ENCODE peak calls at places on chromosomes 4 and X, in six cellular contexts. D is left colon; Z is activated T-cell treated with anti-CD3 and anti-CD28 coated beads, Interleukin-2, amount 50 U/mL, for 48 hours; F is Calu3; K is PC-3; A is LoVo. B is an unnamed sample.
A peak's percentile ranks its signal among the peaks of the same experiment; 100 is the strongest.

GRCh38 chrX:32530802-32531403 is 680.4 kb downstream of the DMD start:
- DNase-seq in D (no peak), Z (no peak), F (peak; percentile 13), K (peak; percentile 55), A (peak; percentile 25), B (peak; percentile 14)

GRCh38 chr4:3660928-3661515 is 105.2 kb upstream of the ADRA2C start:
- DNase-seq in D (no peak), Z (no peak), F (no peak), K (no peak), A (no peak), B (no peak)

GRCh38 chrX:141936080-141936479 is 32.4 kb downstream of the MAGEC1 start:
- DNase-seq in D (no peak), Z (no peak), F (no peak), K (peak; percentile 43), A (no peak), B (no peak)

GRCh38 chr4:157128395-157128794 is 52.4 kb downstream of the GLRB start:
- DNase-seq in D (no peak), Z (no peak), F (peak; percentile 31), K (peak; percentile 50), A (peak; percentile 24), B (peak; percentile 1)

GRCh38 chr4:147760176-147760575 is 28.3 kb downstream of the ARHGAP10 start:
- DNase-seq in D (no peak), Z (no peak), F (peak; percentile 1), K (peak; percentile 79), A (no peak), B (no peak)

GRCh38 chr4:95181446-95182306 is 367.1 kb downstream of the UNC5C start:
- DNase-seq in D (no peak), Z (peak; percentile 29), F (no peak), K (peak; percentile 5), A (no peak), B (no peak)

GRCh38 chrX:39633293-39633692 is 464.5 kb downstream of the BCOR start:
- DNase-seq in D (no peak), Z (no peak), F (no peak), K (no peak), A (no peak), B (no peak)

GRCh38 chr4:29304595-29304994 is 1415.6 kb upstream of the PCDH7 start:
- DNase-seq in D (no peak), Z (no peak), F (no peak), K (no peak), A (no peak), B (no peak)

GRCh38 chrX:143570747-143571146 is 53.5 kb upstream of the SPANXN3 start:
- DNase-seq in D (no peak), Z (no peak), F (no peak), K (no peak), A (no peak), B (no peak)

GRCh38 chrX:18995216-18995615 is 11.3 kb upstream of the PHKA2 start:
- DNase-seq in D (no peak), Z (no peak), F (no peak), K (peak; percentile 75), A (no peak), B (no peak)

GRCh38 chr4:87241341-87241740 is 20.9 kb upstream of the KLHL8 start:
- DNase-seq in D (no peak), Z (no peak), F (no peak), K (no peak), A (no peak), B (no peak)

GRCh38 chr4:85510632-85510984 is 35.7 kb downstream of the ARHGAP24 start:
- DNase-seq in D (no peak), Z (no peak), F (no peak), K (no peak), A (no peak), B (peak; percentile 44)

GRCh38 chrX:39519213-39519544 is 578.6 kb downstream of the BCOR start:
- DNase-seq in D (no peak), Z (no peak), F (no peak), K (peak; percentile 2), A (no peak), B (no peak)

GRCh38 chr4:159174645-159175147 is 71.8 kb downstream of the RAPGEF2 start:
- DNase-seq in D (no peak), Z (no peak), F (no peak), K (no peak), A (no peak), B (no peak)

GRCh38 chr4:67234296-67234695 is 311.0 kb downstream of the CENPC start:
- DNase-seq in D (no peak), Z (no peak), F (no peak), K (no peak), A (no peak), B (no peak)

GRCh38 chr4:177251237-177251636 is 58.4 kb upstream of the NEIL3 start:
- DNase-seq in D (no peak), Z (peak; percentile 26), F (no peak), K (no peak), A (no peak), B (peak; percentile 59)

GRCh38 chr4:26074672-26075071 is 160.7 kb downstream of the SMIM20 start:
- DNase-seq in D (peak; percentile 35), Z (peak; percentile 81), F (no peak), K (no peak), A (no peak), B (no peak)

GRCh38 chr4:87188063-87188462 is 32.4 kb downstream of the KLHL8 start:
- DNase-seq in D (no peak), Z (no peak), F (no peak), K (peak; percentile 58), A (no peak), B (no peak)

GRCh38 chrX:120751683-120752082 is 121.8 kb upstream of the C1GALT1C1 start:
- DNase-seq in D (no peak), Z (no peak), F (no peak), K (no peak), A (no peak), B (no peak)

GRCh38 chrX:6849711-6850415 is 297.6 kb upstream of the STS start:
- DNase-seq in D (no peak), Z (no peak), F (no peak), K (no peak), A (no peak), B (no peak)

GRCh38 chrX:113058634-113059033 is 218.0 kb upstream of the AMOT start:
- DNase-seq in D (no peak), Z (no peak), F (no peak), K (no peak), A (no peak), B (no peak)

GRCh38 chr4:7936963-7937362 is 2.7 kb downstream of the AFAP1 start:
- DNase-seq in D (no peak), Z (no peak), F (no peak), K (no peak), A (no peak), B (no peak)

GRCh38 chr4:147103403-147103946 is 157.8 kb upstream of the TTC29 start:
- DNase-seq in D (no peak), Z (no peak), F (no peak), K (peak; percentile 81), A (no peak), B (no peak)

GRCh38 chr4:74111990-74112389 is 13.0 kb upstream of the CXCL2 start:
- DNase-seq in D (peak; percentile 44), Z (no peak), F (peak; percentile 75), K (no peak), A (no peak), B (peak; percentile 14)

GRCh38 chr4:175770555-175770954 is 41.5 kb downstream of the GPM6A start:
- DNase-seq in D (no peak), Z (no peak), F (no peak), K (peak; percentile 10), A (no peak), B (no peak)

GRCh38 chr4:183658362-183659028 is 490 bp downstream of the RWDD4 start:
- DNase-seq in D (peak; percentile 25), Z (peak; percentile 62), F (no peak), K (peak; percentile 4), A (peak; percentile 6), B (peak; percentile 39)

GRCh38 chr4:35250771-35251170 is 993.5 kb downstream of the ARAP2 start:
- DNase-seq in D (no peak), Z (no peak), F (no peak), K (peak; percentile 57), A (peak; percentile 8), B (no peak)

GRCh38 chr4:26175016-26175786 is 145.6 kb upstream of the RBPJ start:
- DNase-seq in D (no peak), Z (peak; percentile 37), F (no peak), K (no peak), A (no peak), B (no peak)

GRCh38 chrX:2252331-2253065 is 248.3 kb downstream of the DHRSX start:
- DNase-seq in D (no peak), Z (no peak), F (no peak), K (no peak), A (no peak), B (no peak)

GRCh38 chr4:122583906-122584305 is 37.0 kb downstream of the IL21 start:
- DNase-seq in D (no peak), Z (no peak), F (no peak), K (no peak), A (no peak), B (no peak)

GRCh38 chrX:134144231-134144630 is 92.8 kb upstream of the CCDC160 start:
- DNase-seq in D (no peak), Z (no peak), F (peak; percentile 3), K (peak; percentile 51), A (no peak), B (peak; percentile 1)

GRCh38 chrX:37388413-37388812 is 39.2 kb downstream of the PRRG1 start:
- DNase-seq in D (no peak), Z (no peak), F (no peak), K (no peak), A (no peak), B (no peak)

GRCh38 chr4:1209821-1210220 is 37.4 kb upstream of the SPON2 start:
- DNase-seq in D (peak; percentile 66), Z (no peak), F (no peak), K (no peak), A (no peak), B (no peak)

GRCh38 chr4:128371004-128371777 is 83.6 kb upstream of the PGRMC2 start:
- DNase-seq in D (no peak), Z (no peak), F (no peak), K (no peak), A (no peak), B (no peak)

GRCh38 chr4:72496119-72496518 is 72.9 kb downstream of the ADAMTS3 start:
- DNase-seq in D (no peak), Z (no peak), F (no peak), K (peak; percentile 71), A (no peak), B (no peak)

GRCh38 chr4:87995435-87995834 is 12.0 kb upstream of the PKD2 start:
- DNase-seq in D (no peak), Z (no peak), F (no peak), K (no peak), A (no peak), B (no peak)

GRCh38 chrX:16832301-16832700 is 37.9 kb downstream of the RBBP7 start:
- DNase-seq in D (no peak), Z (no peak), F (no peak), K (no peak), A (no peak), B (no peak)

GRCh38 chr4:86891785-86892638 is at the start of gene C4orf36:
- DNase-seq in D (peak; percentile 55), Z (peak; percentile 64), F (peak; percentile 79), K (peak; percentile 81), A (peak; percentile 86), B (peak; percentile 61)